ENCODE peak calls at places on chromosomes 7 and 10, in ten cellular contexts. A, L, X, Y, B, P, Z, R, Q and H are unnamed samples.

GRCh38 chr10:122480146-122480833 is 18.9 kb downstream of the HTRA1 start:
- DNase-seq in A (peak), L (no peak), X (no peak), Y (no peak), B (no peak), P (no peak), Z (no peak), R (no peak), Q (no peak), H (no peak)

GRCh38 chr7:2431260-2431867 is 28.0 kb downstream of the CHST12 start:
- DNase-seq in A (no peak), L (peak), X (no peak), Y (peak), B (no peak), P (peak), Z (peak), R (no peak), Q (no peak), H (no peak)

GRCh38 chr7:4681922-4682620 is at the start of gene FOXK1:
- DNase-seq in A (peak), L (peak), X (peak), Y (peak), B (no peak), P (peak), Z (peak), R (no peak), Q (no peak), H (peak)

GRCh38 chr10:61140765-61141392 is 196.9 kb upstream of the RHOBTB1 start:
- DNase-seq in A (no peak), L (no peak), X (no peak), Y (no peak), B (peak), P (peak), Z (no peak), R (peak), Q (peak), H (no peak)

GRCh38 chr10:59623100-59623822 is 86.4 kb downstream of the SLC16A9 start:
- DNase-seq in A (no peak), L (no peak), X (no peak), Y (no peak), B (no peak), P (no peak), Z (no peak), R (no peak), Q (no peak), H (no peak)

GRCh38 chr7:39252916-39253315 is 275.2 kb downstream of the POU6F2 start:
- DNase-seq in A (no peak), L (no peak), X (no peak), Y (no peak), B (no peak), P (no peak), Z (no peak), R (peak), Q (no peak), H (no peak)

GRCh38 chr7:87866089-87866488 is 10.1 kb downstream of the SLC25A40 start:
- DNase-seq in A (no peak), L (no peak), X (no peak), Y (no peak), B (no peak), P (no peak), Z (no peak), R (no peak), Q (no peak), H (no peak)

GRCh38 chr7:75987026-75987804 is 7.2 kb downstream of the TMEM120A start:
- DNase-seq in A (no peak), L (no peak), X (peak), Y (no peak), B (no peak), P (no peak), Z (no peak), R (no peak), Q (no peak), H (no peak)

GRCh38 chr7:138752568-138753518 is 45.0 kb upstream of the TMEM213 start:
- DNase-seq in A (peak), L (peak), X (peak), Y (no peak), B (peak), P (no peak), Z (peak), R (no peak), Q (peak), H (no peak)

GRCh38 chr7:106515321-106515720 is 145.6 kb downstream of the CCDC71L start:
- DNase-seq in A (no peak), L (no peak), X (no peak), Y (no peak), B (no peak), P (no peak), Z (no peak), R (no peak), Q (no peak), H (no peak)

GRCh38 chr7:67896721-67897120 is 900.1 kb downstream of the TYW1 start:
- DNase-seq in A (no peak), L (no peak), X (no peak), Y (no peak), B (no peak), P (no peak), Z (no peak), R (no peak), Q (no peak), H (no peak)

GRCh38 chr7:115113776-115114175 is 191.9 kb downstream of the MDFIC start:
- DNase-seq in A (no peak), L (no peak), X (no peak), Y (no peak), B (no peak), P (no peak), Z (no peak), R (no peak), Q (no peak), H (no peak)

GRCh38 chr7:23184709-23185354 is 3.0 kb downstream of the NUP42 start:
- DNase-seq in A (no peak), L (no peak), X (peak), Y (peak), B (no peak), P (peak), Z (no peak), R (peak), Q (peak), H (no peak)
- TF ChIP-seq CTCF in A (no peak), L (no peak), X (peak), Y (peak), B (peak), P (peak), Z (peak), R (peak), Q (peak), H (peak)

DNA sequence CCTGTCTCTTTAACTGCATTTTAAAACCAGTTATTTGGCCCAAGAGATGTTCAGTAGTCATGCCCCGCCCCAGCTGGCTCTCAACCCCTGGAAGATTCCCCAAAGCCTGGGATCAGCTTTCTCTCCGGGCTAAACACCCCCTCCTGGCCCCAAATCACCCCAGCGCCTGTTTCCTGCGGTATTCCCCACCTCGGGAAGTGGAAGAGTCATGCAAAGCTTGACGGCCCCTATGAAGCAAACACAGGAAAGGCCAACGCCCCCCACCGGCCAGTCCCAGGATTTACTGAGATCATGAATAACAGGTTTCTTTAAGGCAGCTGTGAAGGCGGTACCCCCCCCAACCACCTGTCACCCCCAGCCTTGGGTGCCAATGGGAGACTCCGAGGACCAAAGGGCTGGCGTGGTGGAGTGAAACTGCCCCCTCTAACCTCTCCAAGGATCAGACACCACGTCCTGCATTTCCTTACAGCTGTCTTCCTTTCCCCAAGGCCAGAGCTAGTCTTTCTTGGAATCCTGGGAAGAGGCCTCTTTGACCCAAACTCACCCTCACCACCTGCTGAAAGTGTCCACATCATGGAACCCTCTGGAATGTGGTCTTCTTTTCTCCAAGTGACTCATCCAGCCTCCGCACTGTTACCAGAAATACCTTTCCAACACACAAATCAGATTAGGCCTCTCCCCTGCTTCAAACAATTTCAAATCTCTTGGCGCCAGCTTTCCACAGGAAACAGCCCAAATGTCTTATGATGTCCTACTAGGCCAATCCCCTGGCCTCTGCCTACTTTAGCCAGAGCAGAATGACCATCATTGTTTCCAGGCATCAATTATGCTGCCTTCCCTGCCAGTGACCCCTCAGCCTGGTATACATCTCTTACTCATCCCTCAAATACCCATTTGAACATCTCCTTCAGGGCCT is 301.5 kb downstream of the ZEB1 start:
- DNase-seq in A (peak), L (peak), X (peak), Y (peak), B (no peak), P (peak), Z (no peak), R (peak), Q (no peak), H (no peak)
- TF ChIP-seq CTCF in A (no peak), L (peak), X (no peak), Y (peak), B (no peak), P (no peak), Z (no peak), R (peak), Q (peak), H (no peak)

DNA sequence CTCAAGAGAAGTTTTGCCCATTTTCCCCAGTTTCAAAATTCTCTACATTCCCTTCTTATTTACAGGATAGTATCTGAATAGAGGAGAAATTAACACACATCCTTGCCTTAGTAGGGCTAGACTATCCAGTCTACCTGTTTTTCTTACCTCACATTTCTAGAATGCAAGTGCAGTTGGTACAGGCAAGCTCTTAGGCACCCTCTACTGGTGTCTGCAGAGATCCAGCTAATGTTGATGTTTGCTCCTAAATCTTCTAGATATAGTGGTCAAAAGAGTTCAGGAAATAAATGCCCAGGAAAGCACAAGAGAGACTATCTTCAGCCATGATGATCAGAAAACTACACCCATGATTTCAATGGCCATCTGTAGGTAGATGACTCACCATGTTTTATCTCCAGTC is 205.3 kb downstream of the HTR7 start:
- DNase-seq in A (no peak), L (no peak), X (no peak), Y (peak), B (no peak), P (no peak), Z (no peak), R (peak), Q (no peak), H (no peak)
- TF ChIP-seq CTCF in A (no peak), L (no peak), X (no peak), Y (peak), B (peak), P (no peak), Z (no peak), R (peak), Q (peak), H (peak)

GRCh38 chr10:103057980-103058568 is 135.0 kb downstream of the NT5C2 start:
- DNase-seq in A (no peak), L (no peak), X (no peak), Y (no peak), B (no peak), P (no peak), Z (no peak), R (no peak), Q (no peak), H (no peak)

GRCh38 chr10:103054621-103055020 is 136.5 kb downstream of the CNNM2 start:
- DNase-seq in A (peak), L (no peak), X (no peak), Y (no peak), B (no peak), P (no peak), Z (no peak), R (no peak), Q (no peak), H (no peak)

GRCh38 chr10:103055105-103055504 is 137.0 kb downstream of the CNNM2 start:
- DNase-seq in A (peak), L (no peak), X (no peak), Y (no peak), B (no peak), P (no peak), Z (no peak), R (no peak), Q (no peak), H (no peak)

GRCh38 chr10:103049237-103049636 is 131.1 kb downstream of the CNNM2 start:
- DNase-seq in A (no peak), L (no peak), X (no peak), Y (no peak), B (no peak), P (no peak), Z (no peak), R (no peak), Q (no peak), H (no peak)

GRCh38 chr10:103053659-103054581 is 135.8 kb downstream of the CNNM2 start:
- DNase-seq in A (peak), L (peak), X (peak), Y (peak), B (no peak), P (peak), Z (peak), R (peak), Q (no peak), H (no peak)
- TF ChIP-seq CTCF in A (no peak), L (no peak), X (no peak), Y (peak), B (peak), P (no peak), Z (no peak), R (peak), Q (peak), H (peak)

GRCh38 chr7:158861936-158862704 is 5.8 kb downstream of the DYNC2I1 start:
- DNase-seq in A (peak), L (no peak), X (no peak), Y (no peak), B (no peak), P (no peak), Z (no peak), R (no peak), Q (no peak), H (no peak)
- TF ChIP-seq CTCF in A (no peak), L (no peak), X (no peak), Y (no peak), B (no peak), P (no peak), Z (no peak), R (no peak), Q (no peak), H (no peak)

DNA sequence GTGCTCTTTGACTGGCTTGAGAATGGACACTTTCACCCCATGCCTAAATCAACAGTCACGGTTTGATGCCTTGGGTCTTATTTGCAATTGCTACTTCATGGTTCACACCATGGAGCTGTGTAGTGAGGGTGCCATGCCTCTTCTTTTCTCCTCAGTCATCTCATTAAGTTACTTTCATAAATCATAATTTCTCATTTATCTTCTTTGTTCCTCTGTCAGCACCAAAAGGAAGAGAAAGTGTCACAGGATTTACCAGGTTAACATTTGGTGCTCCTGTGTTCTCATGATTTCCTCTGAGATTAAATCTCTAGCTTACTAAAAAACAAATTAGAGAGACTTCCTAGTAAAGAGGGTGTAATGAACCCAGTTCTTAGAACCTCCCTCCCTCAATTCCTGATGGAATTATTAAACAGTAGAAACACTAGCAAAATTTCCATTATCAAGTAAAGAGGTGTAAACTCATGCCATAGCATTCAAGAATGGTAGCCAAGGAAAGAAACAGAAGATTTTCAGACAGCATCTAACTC is 75.7 kb downstream of the RAMP3 start:
- DNase-seq in A (no peak), L (no peak), X (no peak), Y (no peak), B (no peak), P (no peak), Z (no peak), R (no peak), Q (no peak), H (no peak)
- TF ChIP-seq CTCF in A (no peak), L (no peak), X (no peak), Y (no peak), B (no peak), P (no peak), Z (no peak), R (no peak), Q (no peak), H (no peak)

GRCh38 chr7:48337781-48338180 is 166.5 kb downstream of the ABCA13 start:
- DNase-seq in A (no peak), L (no peak), X (no peak), Y (no peak), B (no peak), P (no peak), Z (no peak), R (no peak), Q (no peak), H (no peak)

GRCh38 chr7:48337012-48337621 is 165.9 kb downstream of the ABCA13 start:
- DNase-seq in A (no peak), L (peak), X (no peak), Y (peak), B (no peak), P (peak), Z (no peak), R (peak), Q (peak), H (no peak)
- TF ChIP-seq CTCF in A (no peak), L (peak), X (no peak), Y (peak), B (peak), P (peak), Z (no peak), R (peak), Q (peak), H (peak)

GRCh38 chr10:32893431-32893830 is 64.6 kb downstream of the ITGB1 start:
- DNase-seq in A (no peak), L (peak), X (no peak), Y (no peak), B (no peak), P (no peak), Z (no peak), R (no peak), Q (no peak), H (no peak)
- TF ChIP-seq CTCF in A (no peak), L (no peak), X (no peak), Y (peak), B (no peak), P (peak), Z (no peak), R (peak), Q (peak), H (no peak)